ENCODE peak calls at places on chromosomes 1 and 21, in six cellular contexts. K is AG04450, L is keratinocyte, U is prostate gland, A is Peyer's patch, G is neural progenitor cell. I is an unnamed sample.

GRCh38 chr21:26842976-26843911 is 2.0 kb downstream of the ADAMTS1 start:
- DNase-seq in A (peak; percentile 25), U (peak; percentile 85), G (peak; percentile 81), L (no peak), K (peak; percentile 87), I (peak; percentile 89)

GRCh38 chr1:206466840-206467649 is 3.2 kb upstream of the IKBKE start:
- DNase-seq in A (peak; percentile 32), G (no peak), K (no peak), U (no peak), L (no peak), I (no peak)

GRCh38 chr1:39677645-39678044 is 5.7 kb upstream of the NT5C1A start:
- DNase-seq in G (no peak), K (no peak), A (no peak), L (no peak), U (no peak), I (no peak)

GRCh38 chr1:14956579-14957195 is 196.9 kb upstream of the TMEM51 start:
- DNase-seq in A (no peak), K (no peak), G (no peak), U (no peak), L (no peak), I (no peak)

GRCh38 chr1:36344395-36344680 is 20.9 kb upstream of the EVA1B start:
- DNase-seq in A (no peak), K (no peak), L (no peak), U (no peak), G (no peak), I (no peak)

GRCh38 chr1:220894025-220894923 is 15.0 kb downstream of the HLX start:
- DNase-seq in G (peak; percentile 65), A (no peak), L (no peak), K (no peak), U (no peak), I (no peak)

GRCh38 chr1:89085781-89086180 is 20.8 kb upstream of the GBP1 start:
- DNase-seq in L (no peak), A (peak; percentile 37), G (no peak), K (no peak), U (no peak), I (no peak)

GRCh38 chr1:119136401-119136800 is 4.1 kb downstream of the WARS2 start:
- DNase-seq in K (no peak), A (no peak), L (no peak), G (no peak), U (no peak), I (no peak)

GRCh38 chr1:17181785-17182464 is 23.0 kb upstream of the PADI1 start:
- DNase-seq in A (peak; percentile 28), U (no peak), G (no peak), L (no peak), K (no peak), I (no peak)

GRCh38 chr1:230077011-230077410 is 10.0 kb downstream of the GALNT2 start:
- DNase-seq in A (no peak), G (no peak), K (no peak), L (no peak), U (no peak), I (no peak)
- H3K27ac ChIP-seq in A (no peak overlapping the region), G (no peak overlapping the region), K (peak overlapping the region; percentile 21), L (no peak overlapping the region), U (no peak overlapping the region), I (no peak overlapping the region)

GRCh38 chr1:4972761-4973320 is 318.4 kb downstream of the AJAP1 start:
- DNase-seq in G (no peak), U (no peak), K (no peak), L (no peak), A (no peak), I (no peak)
- H3K9me3 ChIP-seq in G (no peaks in the 10 kb centered on the region), U (no peaks in the 10 kb centered on the region), K (peaks cover 81% of the 10 kb centered on the region), L (peaks cover 3% of the 10 kb centered on the region), A (no peaks in the 10 kb centered on the region), I (no peaks in the 10 kb centered on the region)

GRCh38 chr1:154104433-154105082 is 50.3 kb downstream of the NUP210L start:
- DNase-seq in K (no peak), G (peak; percentile 20), A (no peak), U (no peak), L (no peak), I (no peak)
- TF ChIP-seq CTCF in K (no peak), G (peak; percentile 33), A (no peak), U (no peak), L (no peak), I (no peak)

GRCh38 chr1:24554714-24555113 is 1.2 kb upstream of the NCMAP start:
- DNase-seq in G (no peak), K (no peak), A (no peak), U (no peak), L (no peak), I (no peak)

GRCh38 chr1:24557711-24558121 is 1.8 kb downstream of the NCMAP start:
- DNase-seq in A (no peak), K (no peak), U (no peak), G (no peak), L (no peak), I (no peak)

GRCh38 chr1:24555591-24556413 is at the start of gene NCMAP:
- DNase-seq in G (peak; percentile 41), L (no peak), A (peak; percentile 39), U (peak; percentile 56), K (no peak), I (peak; percentile 65)

GRCh38 chr1:24557220-24557619 is 1.3 kb downstream of the NCMAP start:
- DNase-seq in L (no peak), G (no peak), A (no peak), K (no peak), U (no peak), I (no peak)

DNA sequence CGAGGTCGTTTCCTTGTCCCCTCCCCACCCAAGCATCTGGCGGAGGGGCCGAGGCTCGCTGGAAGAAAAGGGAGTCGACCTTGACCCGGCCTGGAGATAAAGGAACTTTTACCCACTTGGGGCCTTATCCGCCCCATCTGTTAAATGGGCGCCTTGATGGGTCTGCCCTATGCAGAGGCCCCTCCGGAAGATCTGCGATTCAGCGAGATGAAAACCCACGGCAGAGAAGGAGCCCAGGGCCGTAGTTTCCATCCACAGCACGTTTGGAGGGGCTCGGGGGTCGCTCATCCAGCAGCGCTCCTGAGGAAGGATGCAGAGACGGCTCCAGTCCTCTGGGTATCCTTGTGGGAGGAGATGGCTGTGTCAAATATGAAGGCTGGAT is 518 bp downstream of the NCMAP start:
- DNase-seq in L (no peak), A (no peak), U (no peak), G (no peak), K (no peak), I (no peak)
- H3K27ac ChIP-seq in L (no peak overlapping the region), A (no peak overlapping the region), U (no peak overlapping the region), G (no peak overlapping the region), K (no peak overlapping the region), I (no peak overlapping the region)

GRCh38 chr1:45319761-45320160 is 6.9 kb upstream of the HPDL start:
- DNase-seq in G (no peak), U (no peak), A (no peak), K (no peak), L (no peak), I (no peak)
- H3K9me3 ChIP-seq in G (no peaks in the 10 kb centered on the region), U (no peaks in the 10 kb centered on the region), A (no peaks in the 10 kb centered on the region), K (no peaks in the 10 kb centered on the region), L (no peaks in the 10 kb centered on the region), I (no peaks in the 10 kb centered on the region)

GRCh38 chr1:192939440-192939839 is 119.7 kb downstream of the UCHL5 start:
- DNase-seq in A (no peak), G (no peak), L (no peak), U (no peak), K (no peak), I (no peak)

GRCh38 chr1:192933744-192934143 is 124.9 kb downstream of the RGS2 start:
- DNase-seq in K (no peak), U (no peak), L (no peak), A (no peak), G (no peak), I (no peak)

GRCh38 chr1:192937128-192937527 is 122.0 kb downstream of the UCHL5 start:
- DNase-seq in A (no peak), K (no peak), L (no peak), U (no peak), G (no peak), I (no peak)

GRCh38 chr1:192941722-192942411 is 117.3 kb downstream of the UCHL5 start:
- DNase-seq in L (no peak), G (no peak), U (no peak), K (no peak), A (no peak), I (no peak)

GRCh38 chr1:192936313-192937018 is 122.7 kb downstream of the UCHL5 start:
- DNase-seq in L (no peak), G (no peak), A (no peak), K (no peak), U (no peak), I (no peak)
- TF ChIP-seq CTCF in L (no peak), G (no peak), A (no peak), K (no peak), U (no peak), I (no peak)

DNA sequence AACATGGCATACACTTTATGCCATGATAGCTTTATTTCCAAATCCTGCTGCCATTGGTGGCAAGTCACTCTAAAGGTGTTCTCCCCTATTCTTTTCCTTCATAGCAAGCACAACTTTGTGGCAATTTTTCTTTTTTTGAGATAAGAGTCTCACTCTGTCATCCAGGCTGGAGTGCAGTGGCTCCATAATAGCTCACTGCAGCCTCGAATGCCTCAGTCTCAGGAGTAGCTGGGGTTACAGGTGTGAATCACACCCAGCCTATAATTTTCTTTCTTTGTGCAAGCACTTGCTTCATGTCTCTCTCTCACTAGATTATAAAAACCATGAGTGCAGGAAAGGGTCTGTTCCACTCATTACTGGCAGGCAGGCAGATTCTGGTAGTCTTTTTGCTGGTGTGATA is 5.4 kb upstream of the KDM4A start:
- DNase-seq in L (no peak), A (no peak), U (no peak), G (no peak), K (no peak), I (no peak)
- H3K27ac ChIP-seq in L (peak overlapping the region; percentile 49), A (no peak overlapping the region), U (no peak overlapping the region), G (no peak overlapping the region), K (no peak overlapping the region), I (no peak overlapping the region)

DNA sequence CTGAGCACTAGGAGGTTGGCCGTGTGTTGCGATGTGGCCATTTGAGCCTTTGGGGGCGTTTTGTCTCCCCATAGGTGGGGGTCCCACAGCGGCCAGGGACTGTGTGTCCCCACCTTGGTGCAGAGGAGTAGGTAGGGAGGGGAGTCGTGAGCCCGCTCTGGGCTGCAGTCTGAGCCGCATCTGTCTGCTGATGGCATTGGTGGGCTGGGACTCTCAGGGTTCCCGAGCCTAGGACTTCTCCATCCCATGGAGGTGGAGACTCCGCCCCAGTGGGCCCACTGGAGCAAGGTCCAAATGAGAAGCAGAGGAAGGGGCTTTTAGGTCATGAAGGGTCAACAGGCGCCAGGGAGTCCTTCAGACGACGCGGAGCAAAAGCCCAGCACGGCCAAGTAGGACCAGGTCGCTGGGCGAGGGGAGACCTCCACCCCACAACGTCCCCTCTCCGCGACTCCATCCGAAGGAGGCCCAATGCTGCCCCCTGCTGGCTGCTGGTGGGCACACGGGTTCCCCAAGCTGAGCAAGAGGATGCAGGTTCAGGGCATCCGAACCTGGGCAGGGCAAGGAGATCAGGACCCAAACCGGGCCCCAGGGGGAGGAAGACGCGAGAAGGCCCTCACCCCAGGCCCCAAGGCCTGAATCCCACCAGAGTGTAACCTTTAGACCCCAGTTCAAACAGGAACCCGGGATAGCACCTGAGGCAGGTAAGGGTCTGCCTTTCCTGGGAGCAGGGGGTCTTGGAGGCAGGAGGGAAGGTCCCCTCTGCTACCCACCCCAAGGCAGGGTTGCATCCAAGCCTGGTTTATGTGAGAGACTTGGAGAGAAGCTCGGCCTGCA is 14.9 kb downstream of the TTC34 start:
- DNase-seq in G (peak; percentile 19), A (peak; percentile 49), U (no peak), L (no peak), K (no peak), I (no peak)
- H3K9me3 ChIP-seq in G (peaks cover 9% of the 10 kb centered on the region), A (no peaks in the 10 kb centered on the region), U (no peaks in the 10 kb centered on the region), L (peaks cover 9% of the 10 kb centered on the region), K (peaks cover 80% of the 10 kb centered on the region), I (peaks cover 19% of the 10 kb centered on the region)